ENCODE peak calls at places on chromosomes 7 and 10, in five cellular contexts. One of them, this sample, is unnamed.

GRCh38 chr10:23063387-23064287 is 31.7 kb upstream of the MSRB2 start:
- DNase-seq in prostate gland: no peak
- DNase-seq in HCT116: no peak
- DNase-seq in GM12892: no peak
- DNase-seq in Panc1: no peak
- DNase-seq in this sample: no peak

GRCh38 chr10:106672517-106673175 is 491.9 kb downstream of the SORCS1 start:
- DNase-seq in Panc1: no peak
- DNase-seq in GM12892: no peak
- DNase-seq in HCT116: no peak
- DNase-seq in prostate gland: no peak
- DNase-seq in this sample: no peak

GRCh38 chr7:158518915-158519640 is 68.5 kb downstream of the PTPRN2 start:
- DNase-seq in prostate gland: no peak
- DNase-seq in HCT116: no peak
- DNase-seq in Panc1: no peak
- DNase-seq in GM12892: no peak
- DNase-seq in this sample: no peak

GRCh38 chr10:22444219-22444788 is 99.0 kb downstream of the SPAG6 start:
- DNase-seq in GM12892: no peak
- DNase-seq in Panc1: no peak
- DNase-seq in prostate gland: no peak
- DNase-seq in HCT116: no peak
- DNase-seq in this sample: no peak

GRCh38 chr10:62858364-62858763 is 42.2 kb upstream of the EGR2 start:
- DNase-seq in GM12892: no peak
- DNase-seq in HCT116: peak
- DNase-seq in Panc1: no peak
- DNase-seq in prostate gland: no peak
- DNase-seq in this sample: no peak

GRCh38 chr7:70856889-70857511 is 274.9 kb upstream of the GALNT17 start:
- DNase-seq in Panc1: peak
- DNase-seq in prostate gland: peak
- DNase-seq in HCT116: peak
- DNase-seq in GM12892: no peak
- DNase-seq in this sample: peak

GRCh38 chr10:133022784-133023115 is 65.0 kb upstream of the ADGRA1 start:
- DNase-seq in GM12892: no peak
- DNase-seq in prostate gland: no peak
- DNase-seq in HCT116: no peak
- DNase-seq in Panc1: no peak
- DNase-seq in this sample: no peak

GRCh38 chr7:108486291-108486966 is 30.2 kb upstream of the NRCAM start:
- DNase-seq in GM12892: no peak
- DNase-seq in Panc1: no peak
- DNase-seq in prostate gland: no peak
- DNase-seq in HCT116: no peak
- DNase-seq in this sample: no peak

GRCh38 chr7:1745576-1746490 is 75.8 kb downstream of the ELFN1 start:
- DNase-seq in Panc1: no peak
- DNase-seq in HCT116: no peak
- DNase-seq in GM12892: no peak
- DNase-seq in prostate gland: no peak
- DNase-seq in this sample: no peak

GRCh38 chr7:155583636-155584035 is 37.3 kb upstream of the CNPY1 start:
- DNase-seq in GM12892: no peak
- DNase-seq in HCT116: no peak
- DNase-seq in prostate gland: no peak
- DNase-seq in Panc1: no peak
- DNase-seq in this sample: no peak

GRCh38 chr7:41911792-41912191 is 208.9 kb upstream of the INHBA start:
- DNase-seq in GM12892: no peak
- DNase-seq in Panc1: no peak
- DNase-seq in HCT116: no peak
- DNase-seq in prostate gland: no peak
- DNase-seq in this sample: no peak

GRCh38 chr10:42428534-42428933 is 209.8 kb downstream of the ZNF33B start:
- DNase-seq in prostate gland: no peak
- DNase-seq in GM12892: no peak
- DNase-seq in HCT116: peak
- DNase-seq in Panc1: no peak
- DNase-seq in this sample: no peak

GRCh38 chr10:13634207-13634606 is 47.4 kb downstream of the PRPF18 start:
- DNase-seq in GM12892: no peak
- DNase-seq in Panc1: no peak
- DNase-seq in prostate gland: no peak
- DNase-seq in HCT116: no peak
- DNase-seq in this sample: no peak

GRCh38 chr7:4119848-4120247 is 562.2 kb upstream of the FOXK1 start:
- DNase-seq in Panc1: no peak
- DNase-seq in HCT116: no peak
- DNase-seq in prostate gland: no peak
- DNase-seq in GM12892: no peak
- DNase-seq in this sample: no peak

GRCh38 chr10:100728928-100729876 is 16.2 kb upstream of the PAX2 start:
- DNase-seq in GM12892: no peak
- DNase-seq in prostate gland: no peak
- DNase-seq in HCT116: peak
- DNase-seq in Panc1: no peak
- DNase-seq in this sample: peak

GRCh38 chr10:58972576-58973234 is 203.7 kb upstream of the PHYHIPL start:
- DNase-seq in prostate gland: no peak
- DNase-seq in GM12892: no peak
- DNase-seq in HCT116: no peak
- DNase-seq in Panc1: no peak
- DNase-seq in this sample: no peak

GRCh38 chr10:58973235-58973595 is 203.2 kb upstream of the PHYHIPL start:
- DNase-seq in GM12892: no peak
- DNase-seq in prostate gland: no peak
- DNase-seq in HCT116: no peak
- DNase-seq in Panc1: no peak
- DNase-seq in this sample: no peak

GRCh38 chr10:58971806-58972491 is 204.5 kb upstream of the PHYHIPL start:
- DNase-seq in HCT116: no peak
- DNase-seq in GM12892: no peak
- DNase-seq in prostate gland: no peak
- DNase-seq in Panc1: no peak
- DNase-seq in this sample: no peak

GRCh38 chr10:58979713-58980112 is 196.7 kb upstream of the PHYHIPL start:
- DNase-seq in Panc1: no peak
- DNase-seq in HCT116: no peak
- DNase-seq in prostate gland: no peak
- DNase-seq in GM12892: no peak
- DNase-seq in this sample: no peak

DNA sequence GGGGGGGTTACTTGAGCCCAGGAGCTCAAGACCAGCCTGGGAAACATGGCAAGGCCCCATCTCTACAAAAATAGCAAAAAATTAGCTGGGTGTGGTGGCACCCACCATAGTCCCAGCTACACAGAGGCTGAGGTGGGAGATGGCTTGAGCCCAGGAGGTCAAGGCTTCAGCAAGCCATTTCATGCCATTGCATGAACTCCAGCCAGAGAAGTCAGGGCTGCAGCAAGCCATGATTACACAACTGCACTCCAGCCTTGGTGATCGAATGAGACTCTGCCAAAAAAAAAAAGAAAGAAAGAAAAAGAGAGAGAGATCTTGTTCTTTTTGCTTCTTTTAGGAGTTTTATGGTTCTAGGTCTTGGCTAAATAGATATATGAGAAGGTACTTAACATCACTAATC is 200.2 kb upstream of the PHYHIPL start:
- DNase-seq in HCT116: no peak
- DNase-seq in GM12892: no peak
- DNase-seq in Panc1: no peak
- DNase-seq in prostate gland: no peak
- DNase-seq in this sample: no peak
- TF ChIP-seq POLR2AphosphoS5 in HCT116: no peak
- TF ChIP-seq POLR2AphosphoS5 in GM12892: no peak
- TF ChIP-seq POLR2AphosphoS5 in Panc1: no peak
- TF ChIP-seq POLR2AphosphoS5 in prostate gland: no peak
- TF ChIP-seq POLR2AphosphoS5 in this sample: no peak

GRCh38 chr7:138458576-138459234 is 1.4 kb upstream of the TRIM24 start:
- DNase-seq in Panc1: no peak
- DNase-seq in HCT116: no peak
- DNase-seq in prostate gland: no peak
- DNase-seq in GM12892: no peak
- DNase-seq in this sample: no peak

GRCh38 chr7:138460176-138460648 is at the start of gene TRIM24:
- DNase-seq in prostate gland: no peak
- DNase-seq in HCT116: no peak
- DNase-seq in GM12892: peak
- DNase-seq in Panc1: no peak
- DNase-seq in this sample: no peak

GRCh38 chr7:138456220-138456619 is 3.8 kb upstream of the TRIM24 start:
- DNase-seq in GM12892: no peak
- DNase-seq in HCT116: no peak
- DNase-seq in Panc1: no peak
- DNase-seq in prostate gland: no peak
- DNase-seq in this sample: no peak

GRCh38 chr7:138460649-138461607 is 869 bp downstream of the TRIM24 start:
- DNase-seq in HCT116: no peak
- DNase-seq in Panc1: no peak
- DNase-seq in GM12892: peak
- DNase-seq in prostate gland: peak
- DNase-seq in this sample: peak

DNA sequence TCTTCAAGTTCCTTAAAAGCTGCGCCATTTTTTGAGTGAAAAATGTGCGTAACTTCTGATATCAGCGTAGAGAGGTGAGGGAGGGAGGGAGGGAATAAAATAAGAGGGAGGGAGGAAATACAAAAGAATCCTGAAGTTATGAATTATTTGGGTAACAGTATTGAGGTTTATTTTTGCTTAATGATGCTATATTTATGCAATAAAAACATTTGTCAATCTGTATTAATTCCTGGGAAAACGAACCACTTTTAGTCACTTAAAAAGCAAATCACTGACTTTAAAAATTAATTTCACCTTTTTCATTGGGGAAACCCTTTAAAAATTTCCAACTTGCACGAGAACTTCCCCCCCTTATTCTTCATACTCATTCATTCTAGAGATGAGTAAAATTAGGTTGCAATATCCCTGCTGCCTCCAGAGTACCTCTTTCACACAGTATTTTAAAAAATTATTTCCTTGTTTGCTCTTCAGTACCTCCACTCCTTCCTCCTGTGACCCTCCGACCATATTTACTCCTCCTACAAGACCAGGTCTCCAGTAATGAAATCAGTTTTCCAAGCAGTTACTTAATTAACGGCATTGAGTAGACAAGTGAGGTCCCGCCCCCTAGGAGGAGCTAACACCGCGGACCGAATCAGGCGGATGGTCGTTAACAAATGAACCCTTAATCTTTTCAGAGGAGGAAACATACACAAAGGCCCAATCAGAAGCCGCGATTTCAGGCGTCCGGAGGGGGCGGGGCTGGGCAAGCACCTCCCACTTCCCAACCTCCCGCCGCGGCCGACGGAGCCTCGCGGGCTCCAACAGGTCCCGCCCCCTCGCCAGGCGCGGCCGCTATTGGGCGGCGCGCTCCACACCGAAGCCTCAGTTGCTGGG is 521 bp upstream of the TRIM24 start:
- DNase-seq in prostate gland: peak
- DNase-seq in HCT116: peak
- DNase-seq in GM12892: no peak
- DNase-seq in Panc1: peak
- DNase-seq in this sample: peak
- TF ChIP-seq POLR2AphosphoS5 in prostate gland: peak
- TF ChIP-seq POLR2AphosphoS5 in HCT116: no peak
- TF ChIP-seq POLR2AphosphoS5 in GM12892: no peak
- TF ChIP-seq POLR2AphosphoS5 in Panc1: no peak
- TF ChIP-seq POLR2AphosphoS5 in this sample: peak

GRCh38 chr7:77416621-77417371 is 647 bp upstream of the GSAP start:
- DNase-seq in GM12892: no peak
- DNase-seq in prostate gland: no peak
- DNase-seq in Panc1: no peak
- DNase-seq in HCT116: no peak
- DNase-seq in this sample: no peak

GRCh38 chr7:77413861-77414424 is 2.2 kb downstream of the GSAP start:
- DNase-seq in HCT116: no peak
- DNase-seq in GM12892: no peak
- DNase-seq in prostate gland: no peak
- DNase-seq in Panc1: no peak
- DNase-seq in this sample: no peak

GRCh38 chr7:77413128-77413527 is 3.0 kb downstream of the GSAP start:
- DNase-seq in HCT116: no peak
- DNase-seq in Panc1: no peak
- DNase-seq in prostate gland: no peak
- DNase-seq in GM12892: no peak
- DNase-seq in this sample: no peak

GRCh38 chr7:77415822-77416620 is at the start of gene GSAP:
- DNase-seq in prostate gland: peak
- DNase-seq in Panc1: no peak
- DNase-seq in HCT116: no peak
- DNase-seq in GM12892: peak
- DNase-seq in this sample: peak

GRCh38 chr7:77415474-77415821 is 701 bp downstream of the GSAP start:
- DNase-seq in HCT116: no peak
- DNase-seq in Panc1: no peak
- DNase-seq in prostate gland: peak
- DNase-seq in GM12892: peak
- DNase-seq in this sample: peak
- TF ChIP-seq POLR2AphosphoS5 in HCT116: no peak
- TF ChIP-seq POLR2AphosphoS5 in Panc1: no peak
- TF ChIP-seq POLR2AphosphoS5 in prostate gland: no peak
- TF ChIP-seq POLR2AphosphoS5 in GM12892: no peak
- TF ChIP-seq POLR2AphosphoS5 in this sample: peak

GRCh38 chr7:34062826-34063225 is 157.5 kb downstream of the BMPER start:
- DNase-seq in GM12892: no peak
- DNase-seq in Panc1: no peak
- DNase-seq in HCT116: no peak
- DNase-seq in prostate gland: no peak
- DNase-seq in this sample: no peak

GRCh38 chr7:34059551-34059840 is 154.2 kb downstream of the BMPER start:
- DNase-seq in GM12892: no peak
- DNase-seq in HCT116: no peak
- DNase-seq in Panc1: no peak
- DNase-seq in prostate gland: no peak
- DNase-seq in this sample: no peak

GRCh38 chr7:34062341-34062740 is 157.0 kb downstream of the BMPER start:
- DNase-seq in Panc1: no peak
- DNase-seq in prostate gland: no peak
- DNase-seq in HCT116: no peak
- DNase-seq in GM12892: no peak
- DNase-seq in this sample: no peak

GRCh38 chr7:34060548-34060947 is 155.2 kb downstream of the BMPER start:
- DNase-seq in prostate gland: no peak
- DNase-seq in Panc1: no peak
- DNase-seq in GM12892: no peak
- DNase-seq in HCT116: no peak
- DNase-seq in this sample: no peak

DNA sequence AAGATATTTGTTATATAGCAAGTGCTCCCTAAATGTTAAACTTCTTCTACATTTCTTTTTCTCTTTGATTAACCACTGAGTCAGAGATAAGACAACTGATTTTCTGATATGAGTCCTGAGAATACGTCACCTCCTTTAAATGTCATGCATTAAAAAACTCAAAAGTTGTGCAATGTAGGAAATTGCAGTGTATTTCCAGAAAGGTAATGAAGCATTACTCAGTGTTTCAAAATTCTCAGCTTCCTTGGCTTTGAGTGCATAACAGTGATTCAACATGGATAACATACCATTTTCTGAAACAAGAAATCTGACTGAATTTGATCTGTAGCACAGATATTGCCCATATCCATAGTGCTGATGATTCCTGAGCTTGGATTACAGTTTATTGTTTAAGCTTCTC is 155.8 kb downstream of the BMPER start:
- DNase-seq in GM12892: no peak
- DNase-seq in HCT116: no peak
- DNase-seq in prostate gland: no peak
- DNase-seq in Panc1: no peak
- DNase-seq in this sample: no peak
- TF ChIP-seq POLR2AphosphoS5 in GM12892: no peak
- TF ChIP-seq POLR2AphosphoS5 in HCT116: no peak
- TF ChIP-seq POLR2AphosphoS5 in prostate gland: no peak
- TF ChIP-seq POLR2AphosphoS5 in Panc1: no peak
- TF ChIP-seq POLR2AphosphoS5 in this sample: no peak

This sample was measured in stomach.